ENCODE peak calls at places on chromosomes 12 and 14, in six cellular contexts. A is effector memory CD8-positive, alpha-beta T cell; O is adipocyte; R is activated T-helper 1 cell treated with anti-CD3 and anti-CD28 coated beads, Interleukin-12 subunit alpha, Interleukin-12 subunit beta, Interleukin-2, Interleukin-4 antibody, amounts not matched to agents 30 ng/mL and 10 ng/mL and 1 ng/mL, durations not matched to agents 14 hours and 24 hours and 36 hours; B is activated T-cell treated with anti-CD3 and anti-CD28 coated beads for 1 hour; Z is left cardiac atrium. V is an unnamed sample.

GRCh38 chr12:101299931-101300330 is 20.0 kb downstream of the UTP20 start:
- DNase-seq in A (no peak), O (no peak), R (no peak), B (no peak), Z (no peak), V (no peak)

GRCh38 chr12:93167841-93168492 is 209.8 kb upstream of the NUDT4 start:
- DNase-seq in A (no peak), O (no peak), R (peak), B (no peak), Z (no peak), V (no peak)

GRCh38 chr14:100532916-100533630 is 54.1 kb downstream of the BEGAIN start:
- DNase-seq in A (peak), O (no peak), R (no peak), B (no peak), Z (peak), V (peak)

GRCh38 chr12:34386621-34387255 is 364.4 kb downstream of the ALG10 start:
- DNase-seq in A (no peak), O (no peak), R (no peak), B (no peak), Z (no peak), V (no peak)

GRCh38 chr12:94805749-94806148 is 155.4 kb upstream of the TMCC3 start:
- DNase-seq in A (no peak), O (peak), R (no peak), B (no peak), Z (no peak), V (no peak)

GRCh38 chr14:42855159-42855558 is 1248.5 kb downstream of the LRFN5 start:
- DNase-seq in A (no peak), O (no peak), R (no peak), B (no peak), Z (no peak), V (no peak)

GRCh38 chr12:108567388-108567787 is 5.0 kb downstream of the ISCU start:
- DNase-seq in A (no peak), O (no peak), R (no peak), B (no peak), Z (no peak), V (no peak)

GRCh38 chr12:131213896-131214442 is 260.3 kb downstream of the ADGRD1 start:
- DNase-seq in A (no peak), O (no peak), R (no peak), B (no peak), Z (no peak), V (peak)